ENCODE peak calls at places on chromosomes 6 and 20, in nine cellular contexts. One of them, this sample, is unnamed.

GRCh38 chr6:51283723-51284122 is 465.1 kb downstream of the TFAP2B start:
- DNase-seq in fibroblast of mammary gland: no peak
- DNase-seq in vagina: no peak
- DNase-seq in foreskin fibroblast: no peak
- DNase-seq in HepG2: no peak
- DNase-seq in cardiac fibroblast: no peak
- DNase-seq in HFFc6: no peak
- DNase-seq in hepatocyte: no peak
- DNase-seq in Peyer's patch: no peak
- DNase-seq in this sample: no peak

GRCh38 chr6:14134211-14134910 is 16.8 kb downstream of the CD83 start:
- DNase-seq in cardiac fibroblast: no peak
- DNase-seq in hepatocyte: no peak
- DNase-seq in HepG2: no peak
- DNase-seq in foreskin fibroblast: no peak
- DNase-seq in vagina: peak
- DNase-seq in HFFc6: no peak
- DNase-seq in fibroblast of mammary gland: no peak
- DNase-seq in Peyer's patch: no peak
- DNase-seq in this sample: no peak

GRCh38 chr6:105066233-105066632 is 109.3 kb downstream of the LIN28B start:
- DNase-seq in Peyer's patch: no peak
- DNase-seq in vagina: no peak
- DNase-seq in foreskin fibroblast: no peak
- DNase-seq in cardiac fibroblast: no peak
- DNase-seq in HFFc6: no peak
- DNase-seq in fibroblast of mammary gland: no peak
- DNase-seq in HepG2: peak
- DNase-seq in hepatocyte: no peak
- DNase-seq in this sample: no peak

GRCh38 chr20:57993738-57994431 is 234.6 kb downstream of the ANKRD60 start:
- DNase-seq in foreskin fibroblast: peak
- DNase-seq in vagina: no peak
- DNase-seq in hepatocyte: no peak
- DNase-seq in HepG2: no peak
- DNase-seq in cardiac fibroblast: no peak
- DNase-seq in Peyer's patch: no peak
- DNase-seq in HFFc6: no peak
- DNase-seq in fibroblast of mammary gland: no peak
- DNase-seq in this sample: no peak

GRCh38 chr6:130167655-130168054 is 55.1 kb downstream of the SAMD3 start:
- DNase-seq in fibroblast of mammary gland: peak
- DNase-seq in hepatocyte: peak
- DNase-seq in cardiac fibroblast: peak
- DNase-seq in Peyer's patch: no peak
- DNase-seq in HFFc6: no peak
- DNase-seq in HepG2: no peak
- DNase-seq in vagina: no peak
- DNase-seq in foreskin fibroblast: peak
- DNase-seq in this sample: no peak

GRCh38 chr6:149834513-149835481 is 29.4 kb downstream of the LRP11 start:
- DNase-seq in hepatocyte: peak
- DNase-seq in foreskin fibroblast: no peak
- DNase-seq in Peyer's patch: peak
- DNase-seq in cardiac fibroblast: peak
- DNase-seq in vagina: no peak
- DNase-seq in fibroblast of mammary gland: peak
- DNase-seq in HFFc6: peak
- DNase-seq in HepG2: peak
- DNase-seq in this sample: no peak

GRCh38 chr20:23622839-23623343 is 14.9 kb downstream of the CST3 start:
- DNase-seq in HFFc6: peak
- DNase-seq in vagina: peak
- DNase-seq in foreskin fibroblast: peak
- DNase-seq in cardiac fibroblast: peak
- DNase-seq in hepatocyte: peak
- DNase-seq in Peyer's patch: peak
- DNase-seq in HepG2: peak
- DNase-seq in fibroblast of mammary gland: peak
- DNase-seq in this sample: peak

GRCh38 chr6:42404494-42404893 is 47.2 kb downstream of the TRERF1 start:
- DNase-seq in vagina: no peak
- DNase-seq in HepG2: no peak
- DNase-seq in foreskin fibroblast: peak
- DNase-seq in cardiac fibroblast: peak
- DNase-seq in Peyer's patch: peak
- DNase-seq in hepatocyte: peak
- DNase-seq in HFFc6: peak
- DNase-seq in fibroblast of mammary gland: peak
- DNase-seq in this sample: peak

GRCh38 chr6:78629836-78630235 is 237.5 kb upstream of the IRAK1BP1 start:
- DNase-seq in foreskin fibroblast: no peak
- DNase-seq in fibroblast of mammary gland: no peak
- DNase-seq in hepatocyte: no peak
- DNase-seq in vagina: no peak
- DNase-seq in cardiac fibroblast: no peak
- DNase-seq in HFFc6: no peak
- DNase-seq in Peyer's patch: no peak
- DNase-seq in HepG2: no peak
- DNase-seq in this sample: no peak

GRCh38 chr20:2697768-2698167 is 5.2 kb downstream of the EBF4 start:
- DNase-seq in cardiac fibroblast: no peak
- DNase-seq in hepatocyte: no peak
- DNase-seq in Peyer's patch: peak
- DNase-seq in fibroblast of mammary gland: no peak
- DNase-seq in HFFc6: no peak
- DNase-seq in foreskin fibroblast: no peak
- DNase-seq in vagina: peak
- DNase-seq in HepG2: no peak
- DNase-seq in this sample: no peak

GRCh38 chr20:20772492-20773047 is 60.1 kb upstream of the RALGAPA2 start:
- DNase-seq in foreskin fibroblast: no peak
- DNase-seq in HFFc6: no peak
- DNase-seq in vagina: no peak
- DNase-seq in hepatocyte: no peak
- DNase-seq in Peyer's patch: no peak
- DNase-seq in fibroblast of mammary gland: no peak
- DNase-seq in cardiac fibroblast: no peak
- DNase-seq in HepG2: no peak
- DNase-seq in this sample: no peak

GRCh38 chr6:154157706-154158105 is 118.7 kb downstream of the OPRM1 start:
- DNase-seq in hepatocyte: no peak
- DNase-seq in vagina: no peak
- DNase-seq in HepG2: no peak
- DNase-seq in HFFc6: no peak
- DNase-seq in cardiac fibroblast: no peak
- DNase-seq in Peyer's patch: no peak
- DNase-seq in fibroblast of mammary gland: no peak
- DNase-seq in foreskin fibroblast: no peak
- DNase-seq in this sample: no peak

GRCh38 chr6:68226460-68226859 is 408.6 kb upstream of the ADGRB3 start:
- DNase-seq in hepatocyte: no peak
- DNase-seq in vagina: no peak
- DNase-seq in HFFc6: no peak
- DNase-seq in foreskin fibroblast: no peak
- DNase-seq in HepG2: no peak
- DNase-seq in fibroblast of mammary gland: no peak
- DNase-seq in cardiac fibroblast: peak
- DNase-seq in Peyer's patch: no peak
- DNase-seq in this sample: no peak
- TF ChIP-seq CTCF in hepatocyte: peak
- TF ChIP-seq CTCF in vagina: no peak
- TF ChIP-seq CTCF in HFFc6: peak
- TF ChIP-seq CTCF in foreskin fibroblast: no peak
- TF ChIP-seq CTCF in HepG2: peak
- TF ChIP-seq CTCF in fibroblast of mammary gland: peak
- TF ChIP-seq CTCF in cardiac fibroblast: peak
- TF ChIP-seq CTCF in Peyer's patch: no peak
- TF ChIP-seq CTCF in this sample: no peak

GRCh38 chr20:16904751-16905150 is 156.6 kb downstream of the OTOR start:
- DNase-seq in hepatocyte: no peak
- DNase-seq in cardiac fibroblast: no peak
- DNase-seq in foreskin fibroblast: no peak
- DNase-seq in Peyer's patch: no peak
- DNase-seq in fibroblast of mammary gland: no peak
- DNase-seq in HepG2: no peak
- DNase-seq in vagina: no peak
- DNase-seq in HFFc6: no peak
- DNase-seq in this sample: no peak
- TF ChIP-seq CTCF in hepatocyte: no peak
- TF ChIP-seq CTCF in cardiac fibroblast: no peak
- TF ChIP-seq CTCF in foreskin fibroblast: no peak
- TF ChIP-seq CTCF in Peyer's patch: no peak
- TF ChIP-seq CTCF in fibroblast of mammary gland: no peak
- TF ChIP-seq CTCF in HepG2: peak
- TF ChIP-seq CTCF in vagina: no peak
- TF ChIP-seq CTCF in HFFc6: no peak
- TF ChIP-seq CTCF in this sample: no peak

GRCh38 chr6:134201716-134202115 is 116.2 kb downstream of the SGK1 start:
- DNase-seq in cardiac fibroblast: no peak
- DNase-seq in HepG2: no peak
- DNase-seq in vagina: no peak
- DNase-seq in foreskin fibroblast: no peak
- DNase-seq in fibroblast of mammary gland: no peak
- DNase-seq in Peyer's patch: no peak
- DNase-seq in hepatocyte: no peak
- DNase-seq in HFFc6: no peak
- DNase-seq in this sample: no peak
- TF ChIP-seq CTCF in cardiac fibroblast: no peak
- TF ChIP-seq CTCF in HepG2: no peak
- TF ChIP-seq CTCF in vagina: no peak
- TF ChIP-seq CTCF in foreskin fibroblast: no peak
- TF ChIP-seq CTCF in fibroblast of mammary gland: no peak
- TF ChIP-seq CTCF in Peyer's patch: no peak
- TF ChIP-seq CTCF in hepatocyte: no peak
- TF ChIP-seq CTCF in HFFc6: no peak
- TF ChIP-seq CTCF in this sample: no peak

GRCh38 chr20:10169752-10170151 is 48.9 kb upstream of the SNAP25 start:
- DNase-seq in cardiac fibroblast: no peak
- DNase-seq in Peyer's patch: no peak
- DNase-seq in fibroblast of mammary gland: no peak
- DNase-seq in hepatocyte: no peak
- DNase-seq in HFFc6: no peak
- DNase-seq in vagina: no peak
- DNase-seq in HepG2: no peak
- DNase-seq in foreskin fibroblast: no peak
- DNase-seq in this sample: no peak

GRCh38 chr20:10170261-10170660 is 48.4 kb upstream of the SNAP25 start:
- DNase-seq in foreskin fibroblast: no peak
- DNase-seq in Peyer's patch: no peak
- DNase-seq in vagina: no peak
- DNase-seq in cardiac fibroblast: no peak
- DNase-seq in HFFc6: no peak
- DNase-seq in fibroblast of mammary gland: no peak
- DNase-seq in HepG2: no peak
- DNase-seq in hepatocyte: no peak
- DNase-seq in this sample: no peak

GRCh38 chr20:10172998-10173655 is 45.5 kb upstream of the SNAP25 start:
- DNase-seq in Peyer's patch: no peak
- DNase-seq in foreskin fibroblast: no peak
- DNase-seq in HFFc6: no peak
- DNase-seq in fibroblast of mammary gland: no peak
- DNase-seq in vagina: no peak
- DNase-seq in HepG2: no peak
- DNase-seq in cardiac fibroblast: no peak
- DNase-seq in hepatocyte: no peak
- DNase-seq in this sample: no peak

GRCh38 chr20:10167594-10167993 is 51.0 kb upstream of the SNAP25 start:
- DNase-seq in vagina: no peak
- DNase-seq in HFFc6: no peak
- DNase-seq in Peyer's patch: no peak
- DNase-seq in cardiac fibroblast: no peak
- DNase-seq in fibroblast of mammary gland: no peak
- DNase-seq in HepG2: no peak
- DNase-seq in foreskin fibroblast: no peak
- DNase-seq in hepatocyte: no peak
- DNase-seq in this sample: no peak

DNA sequence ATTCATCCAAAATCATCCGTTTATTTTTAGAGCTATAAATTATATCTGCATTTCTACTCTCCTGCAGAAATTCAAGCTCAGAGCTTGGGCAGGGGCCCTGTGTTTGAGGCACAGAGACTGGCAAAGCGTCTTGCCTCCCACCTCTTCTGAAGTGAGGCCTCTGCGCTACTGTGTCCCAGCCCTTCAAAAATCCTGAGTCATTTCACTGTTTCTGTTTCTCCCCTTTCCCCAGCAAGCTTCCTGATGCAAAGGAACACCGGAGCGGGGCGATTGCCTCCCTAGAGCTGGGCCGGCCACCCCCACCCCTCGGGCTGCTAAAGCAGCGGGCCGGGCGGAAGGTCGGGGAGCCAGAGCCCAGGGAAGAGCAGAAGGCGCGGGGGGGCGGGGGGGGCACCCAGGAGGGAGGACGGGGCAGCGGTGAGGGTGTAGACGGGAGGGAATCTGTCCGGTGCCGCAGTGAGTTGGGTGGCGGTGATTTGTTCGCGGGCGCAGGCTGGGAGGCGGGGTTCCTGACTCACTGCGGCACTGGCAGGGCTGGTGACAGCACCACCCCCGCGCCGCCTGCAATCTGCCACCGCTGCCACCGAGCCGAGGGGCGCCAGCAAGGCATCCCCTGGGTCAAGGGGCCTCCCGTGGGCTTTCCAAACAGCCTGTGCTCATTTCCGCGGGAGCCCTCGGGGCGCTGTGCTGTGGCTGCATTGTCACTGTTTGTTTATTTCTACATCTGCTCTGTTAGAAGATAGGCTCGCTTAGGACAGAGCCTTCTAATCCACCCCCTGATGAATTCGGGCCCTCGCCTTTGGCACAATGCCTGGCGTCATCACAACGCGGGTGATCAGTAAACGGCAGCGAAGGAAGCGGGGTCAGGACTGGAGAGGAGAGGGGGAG is 46.5 kb upstream of the SNAP25 start:
- DNase-seq in hepatocyte: peak
- DNase-seq in HepG2: no peak
- DNase-seq in foreskin fibroblast: peak
- DNase-seq in HFFc6: no peak
- DNase-seq in vagina: no peak
- DNase-seq in Peyer's patch: peak
- DNase-seq in cardiac fibroblast: peak
- DNase-seq in fibroblast of mammary gland: peak
- DNase-seq in this sample: no peak
- TF ChIP-seq CTCF in hepatocyte: peak
- TF ChIP-seq CTCF in HepG2: no peak
- TF ChIP-seq CTCF in foreskin fibroblast: no peak
- TF ChIP-seq CTCF in HFFc6: no peak
- TF ChIP-seq CTCF in vagina: no peak
- TF ChIP-seq CTCF in Peyer's patch: no peak
- TF ChIP-seq CTCF in cardiac fibroblast: no peak
- TF ChIP-seq CTCF in fibroblast of mammary gland: no peak
- TF ChIP-seq CTCF in this sample: no peak

This sample was measured in AG09319.